ENCODE peak calls at places on chromosomes 7 and 10, in six cellular contexts. I is IMR-90, G is H9, H is neuronal stem cell, O is H1, M is mesenchymal stem cell. Z is an unnamed sample.
A peak's percentile ranks its signal among the peaks of the same experiment; 100 is the strongest.

GRCh38 chr10:56346845-56347415 is 14.1 kb downstream of the ZWINT start:
- DNase-seq in O (no peak), G (no peak), M (peak; percentile 62), H (no peak), I (peak; percentile 19), Z (no peak)

GRCh38 chr7:11540271-11540761 is 291.7 kb downstream of the THSD7A start:
- DNase-seq in M (peak; percentile 86), I (no peak), H (no peak), G (no peak), O (no peak), Z (peak; percentile 7)

GRCh38 chr10:69729326-69730048 is 72.2 kb upstream of the COL13A1 start:
- DNase-seq in O (no peak), I (no peak), M (no peak), G (no peak), H (no peak), Z (no peak)

GRCh38 chr10:127193125-127193524 is 3.3 kb downstream of the INSYN2A start:
- DNase-seq in I (peak; percentile 88), H (no peak), G (no peak), O (no peak), M (peak; percentile 22), Z (no peak)

GRCh38 chr10:132305654-132306340 is 2.0 kb downstream of the STK32C start:
- DNase-seq in M (no peak), O (no peak), G (no peak), I (no peak), H (no peak), Z (no peak)

GRCh38 chr10:112303528-112303927 is 20.3 kb downstream of the TECTB start:
- DNase-seq in H (no peak), G (no peak), M (no peak), O (no peak), I (no peak), Z (no peak)

GRCh38 chr10:15216700-15217099 is 48.2 kb upstream of the NMT2 start:
- DNase-seq in H (no peak), G (no peak), O (no peak), M (no peak), I (no peak), Z (no peak)

GRCh38 chr10:9069136-9069535 is 1014.6 kb downstream of the GATA3 start:
- DNase-seq in G (no peak), I (no peak), M (no peak), H (no peak), O (no peak), Z (peak; percentile 31)

GRCh38 chr10:95181731-95182130 is 12.3 kb upstream of the ACSM6 start:
- DNase-seq in G (no peak), O (no peak), I (peak; percentile 61), M (peak; percentile 26), H (no peak), Z (no peak)

GRCh38 chr7:87565877-87566276 is 34.8 kb downstream of the ABCB1 start:
- DNase-seq in H (no peak), I (no peak), M (no peak), G (no peak), O (no peak), Z (no peak)

GRCh38 chr10:11757452-11757819 is 15.3 kb downstream of the ECHDC3 start:
- DNase-seq in M (peak; percentile 88), G (no peak), I (peak; percentile 91), O (no peak), H (no peak), Z (peak; percentile 5)

GRCh38 chr7:73893342-73894101 is 32.6 kb downstream of the TMEM270 start:
- DNase-seq in M (no peak), G (no peak), H (no peak), O (no peak), I (peak; percentile 29), Z (no peak)

GRCh38 chr10:102422586-102423129 is 2.0 kb downstream of the FBXL15 start:
- DNase-seq in O (peak; percentile 67), I (peak; percentile 69), H (no peak), M (peak; percentile 78), G (peak; percentile 90), Z (peak; percentile 93)

GRCh38 chr10:3538850-3539531 is 246.0 kb downstream of the KLF6 start:
- DNase-seq in M (peak; percentile 95), I (peak; percentile 97), G (no peak), O (peak; percentile 44), H (peak; percentile 14), Z (peak; percentile 98)

GRCh38 chr7:48638041-48638440 is 286.3 kb upstream of the CDC14C start:
- DNase-seq in I (no peak), O (no peak), M (no peak), G (no peak), H (no peak), Z (no peak)

GRCh38 chr7:39355664-39356063 is 210.5 kb upstream of the YAE1 start:
- DNase-seq in G (no peak), H (no peak), M (peak; percentile 5), I (no peak), O (no peak), Z (no peak)

GRCh38 chr10:42477170-42477569 is 161.2 kb downstream of the ZNF33B start:
- DNase-seq in O (no peak), M (no peak), G (no peak), H (no peak), I (no peak), Z (no peak)

GRCh38 chr10:130137077-130137448 is 872 bp downstream of the GLRX3 start:
- DNase-seq in H (peak; percentile 26), G (no peak), I (peak; percentile 48), O (no peak), M (peak; percentile 80), Z (no peak)

GRCh38 chr7:114799522-114800133 is 122.3 kb upstream of the MDFIC start:
- DNase-seq in M (no peak), G (no peak), H (no peak), O (no peak), I (no peak), Z (no peak)

GRCh38 chr7:10181996-10182395 is 791.7 kb upstream of the PHF14 start:
- DNase-seq in H (no peak), O (no peak), G (no peak), M (no peak), I (no peak), Z (no peak)

GRCh38 chr7:34486371-34486770 is 171.6 kb upstream of the NPSR1 start:
- DNase-seq in G (no peak), H (no peak), O (no peak), I (no peak), M (no peak), Z (no peak)

GRCh38 chr10:29949411-29950011 is 109.9 kb downstream of the JCAD start:
- DNase-seq in O (no peak), I (peak; percentile 98), H (no peak), M (peak; percentile 95), G (no peak), Z (no peak)

GRCh38 chr10:24706479-24707118 is 17.1 kb downstream of the ARHGAP21 start:
- DNase-seq in H (no peak), G (no peak), I (peak; percentile 98), M (peak; percentile 96), O (no peak), Z (peak; percentile 44)

DNA sequence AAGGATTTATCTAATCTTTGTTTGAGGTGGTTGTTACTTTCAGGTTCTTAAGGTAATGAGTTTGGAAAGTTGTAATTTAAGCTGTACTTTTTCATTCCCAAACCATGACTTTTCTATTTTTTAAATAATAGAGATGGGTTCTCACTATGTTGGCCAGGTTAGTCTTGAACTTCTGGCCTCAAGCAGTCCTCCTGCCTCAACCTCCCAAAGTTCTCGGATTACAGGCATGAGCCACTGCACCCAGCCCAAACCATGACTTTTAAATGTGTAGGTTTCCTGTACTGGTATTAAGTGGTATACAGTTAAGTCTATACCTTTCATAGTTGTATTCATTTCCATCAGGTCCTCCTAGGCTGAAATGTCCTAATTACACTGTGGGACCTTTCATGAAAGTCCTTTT is 10.4 kb downstream of the INPP5F start:
- DNase-seq in M (no peak), G (no peak), I (no peak), H (no peak), O (no peak), Z (no peak)
- H3K4me1 ChIP-seq in M (peaks cover 2% of the 10 kb centered on the region), G (no peaks in the 10 kb centered on the region), I (no peaks in the 10 kb centered on the region), H (peaks cover 17% of the 10 kb centered on the region), O (peaks cover 8% of the 10 kb centered on the region), Z (peaks cover 9% of the 10 kb centered on the region)

DNA sequence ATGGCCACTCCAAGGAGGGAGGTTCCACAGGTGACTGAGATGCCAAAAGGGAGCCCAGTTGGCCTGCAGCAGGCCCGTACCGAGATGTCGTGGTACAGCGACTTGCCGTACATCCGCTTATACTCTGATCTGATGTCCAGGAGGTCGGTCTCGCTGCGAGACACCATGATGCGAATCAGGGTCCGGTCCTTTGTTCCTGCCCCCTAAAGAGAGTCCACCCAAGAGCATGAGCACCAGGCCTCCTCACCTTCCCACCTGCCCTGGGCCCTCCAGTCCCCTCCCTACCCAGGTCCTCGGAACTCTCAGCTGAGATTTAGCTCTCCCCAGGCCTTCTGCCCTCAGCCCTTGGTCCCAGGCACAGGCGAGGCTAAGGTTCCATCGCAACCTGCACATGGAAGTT is 25.0 kb downstream of the PLAC9 start:
- DNase-seq in O (no peak), I (no peak), H (no peak), M (no peak), G (no peak), Z (no peak)
- H4K91ac ChIP-seq in O (no peak overlapping the region), I (peak overlapping the region; percentile 92), H (no peak overlapping the region), M (peak overlapping the region; percentile 65), G (no peak overlapping the region), Z (no peak overlapping the region)

GRCh38 chr7:32059289-32060045 is 10.7 kb downstream of the PDE1C start:
- DNase-seq in G (no peak), H (no peak), O (no peak), I (peak; percentile 71), M (peak; percentile 67), Z (no peak)

GRCh38 chr7:32056767-32057166 is 13.4 kb downstream of the PDE1C start:
- DNase-seq in G (no peak), I (no peak), M (no peak), H (no peak), O (no peak), Z (no peak)

GRCh38 chr7:32062150-32062549 is 8.1 kb downstream of the PDE1C start:
- DNase-seq in M (peak; percentile 65), H (no peak), G (peak; percentile 74), O (no peak), I (peak; percentile 30), Z (peak; percentile 39)

GRCh38 chr7:32061346-32061745 is 8.9 kb downstream of the PDE1C start:
- DNase-seq in M (no peak), G (no peak), I (no peak), H (no peak), O (no peak), Z (no peak)

DNA sequence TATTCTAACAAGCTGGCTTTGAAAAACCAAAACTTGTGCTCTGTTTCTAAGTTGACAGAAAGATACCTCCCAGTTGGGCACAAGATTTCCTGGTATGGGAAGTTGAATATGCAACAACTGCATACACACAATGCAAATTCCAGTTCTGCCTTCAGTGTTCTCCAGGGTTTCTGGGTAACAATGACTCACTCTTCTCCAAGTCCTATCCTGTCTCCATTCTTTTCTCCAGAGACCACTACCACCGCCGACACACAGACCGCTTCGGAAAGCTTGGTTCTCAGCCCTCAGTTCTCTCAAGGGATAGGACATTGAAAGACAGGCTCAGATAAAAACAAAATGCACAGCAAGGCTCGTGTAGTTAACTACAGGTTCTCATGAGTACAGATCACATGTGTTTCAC is 12.2 kb downstream of the PDE1C start:
- DNase-seq in I (no peak), H (no peak), O (no peak), G (no peak), M (no peak), Z (no peak)
- H3K4me1 ChIP-seq in I (peaks cover 12% of the 10 kb centered on the region), H (no peaks in the 10 kb centered on the region), O (peaks cover 3% of the 10 kb centered on the region), G (peaks cover 6% of the 10 kb centered on the region), M (peaks cover 8% of the 10 kb centered on the region), Z (no peaks in the 10 kb centered on the region)

DNA sequence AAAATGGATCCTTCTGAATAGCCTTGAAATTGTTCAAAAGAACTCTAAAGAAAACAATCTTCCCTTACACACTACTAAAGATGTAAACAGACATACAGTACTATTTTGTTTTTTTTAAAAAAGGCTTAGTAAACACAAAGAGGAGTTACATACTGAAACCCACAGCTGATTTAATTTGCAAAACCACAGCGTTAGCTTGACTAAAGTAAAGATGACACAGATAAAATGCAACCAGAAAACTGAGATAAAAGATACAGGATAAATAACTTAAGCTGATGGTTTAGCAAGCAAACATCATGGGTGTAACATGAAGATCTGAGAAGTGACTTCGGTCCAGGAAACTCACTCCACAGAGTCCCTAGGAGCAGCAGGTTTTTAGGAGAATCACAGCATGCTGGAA is 21.8 kb downstream of the PRKCQ start:
- DNase-seq in G (no peak), M (no peak), I (no peak), O (no peak), H (no peak), Z (no peak)
- H4K91ac ChIP-seq in G (no peak overlapping the region), M (no peak overlapping the region), I (no peak overlapping the region), O (no peak overlapping the region), H (no peak overlapping the region), Z (no peak overlapping the region)